ENCODE peak calls at places on chromosomes 2 and 18, in nine cellular contexts. One of them, this sample, is unnamed.

GRCh38 chr2:227377461-227378351 is 1.4 kb downstream of the TM4SF20 start:
- DNase-seq in A549: peak
- DNase-seq in GM06990: no peak
- DNase-seq in body of pancreas: no peak
- DNase-seq in fibroblast of lung: no peak
- DNase-seq in lung: no peak
- DNase-seq in thoracic aorta: no peak
- DNase-seq in cardiac fibroblast: no peak
- DNase-seq in AG04449: no peak
- DNase-seq in this sample: no peak

GRCh38 chr2:145692971-145693478 is 1173.1 kb upstream of the ZEB2 start:
- DNase-seq in fibroblast of lung: peak
- DNase-seq in AG04449: no peak
- DNase-seq in GM06990: peak
- DNase-seq in thoracic aorta: no peak
- DNase-seq in body of pancreas: no peak
- DNase-seq in A549: peak
- DNase-seq in lung: peak
- DNase-seq in cardiac fibroblast: peak
- DNase-seq in this sample: no peak

GRCh38 chr18:9734189-9734588 is 26.1 kb downstream of the RAB31 start:
- DNase-seq in cardiac fibroblast: no peak
- DNase-seq in A549: peak
- DNase-seq in GM06990: no peak
- DNase-seq in body of pancreas: no peak
- DNase-seq in thoracic aorta: no peak
- DNase-seq in lung: no peak
- DNase-seq in fibroblast of lung: no peak
- DNase-seq in AG04449: no peak
- DNase-seq in this sample: no peak

GRCh38 chr18:9441061-9441460 is 34.3 kb upstream of the RALBP1 start:
- DNase-seq in lung: no peak
- DNase-seq in cardiac fibroblast: no peak
- DNase-seq in thoracic aorta: no peak
- DNase-seq in GM06990: no peak
- DNase-seq in A549: no peak
- DNase-seq in fibroblast of lung: no peak
- DNase-seq in AG04449: no peak
- DNase-seq in body of pancreas: no peak
- DNase-seq in this sample: peak

GRCh38 chr2:100008960-100009359 is 133.4 kb downstream of the AFF3 start:
- DNase-seq in thoracic aorta: no peak
- DNase-seq in cardiac fibroblast: peak
- DNase-seq in GM06990: no peak
- DNase-seq in lung: no peak
- DNase-seq in A549: no peak
- DNase-seq in AG04449: peak
- DNase-seq in body of pancreas: no peak
- DNase-seq in fibroblast of lung: peak
- DNase-seq in this sample: no peak

GRCh38 chr18:62187543-62188378 is 706 bp downstream of the RELCH start:
- DNase-seq in fibroblast of lung: peak
- DNase-seq in A549: peak
- DNase-seq in cardiac fibroblast: peak
- DNase-seq in thoracic aorta: no peak
- DNase-seq in GM06990: no peak
- DNase-seq in lung: peak
- DNase-seq in AG04449: no peak
- DNase-seq in body of pancreas: no peak
- DNase-seq in this sample: no peak

GRCh38 chr2:24304098-24304497 is 56.2 kb downstream of the ITSN2 start:
- DNase-seq in GM06990: no peak
- DNase-seq in A549: no peak
- DNase-seq in fibroblast of lung: peak
- DNase-seq in AG04449: peak
- DNase-seq in body of pancreas: peak
- DNase-seq in cardiac fibroblast: peak
- DNase-seq in lung: peak
- DNase-seq in thoracic aorta: peak
- DNase-seq in this sample: no peak

GRCh38 chr2:186771395-186771794 is 77.5 kb downstream of the FAM171B start:
- DNase-seq in A549: peak
- DNase-seq in thoracic aorta: no peak
- DNase-seq in cardiac fibroblast: no peak
- DNase-seq in GM06990: no peak
- DNase-seq in AG04449: no peak
- DNase-seq in lung: no peak
- DNase-seq in body of pancreas: no peak
- DNase-seq in fibroblast of lung: peak
- DNase-seq in this sample: no peak

GRCh38 chr2:206198677-206199076 is 39.0 kb downstream of the EEF1B2 start:
- DNase-seq in thoracic aorta: no peak
- DNase-seq in cardiac fibroblast: peak
- DNase-seq in body of pancreas: no peak
- DNase-seq in A549: no peak
- DNase-seq in AG04449: no peak
- DNase-seq in fibroblast of lung: no peak
- DNase-seq in GM06990: no peak
- DNase-seq in lung: no peak
- DNase-seq in this sample: no peak

GRCh38 chr2:85728883-85729824 is 24.6 kb upstream of the ATOH8 start:
- DNase-seq in thoracic aorta: peak
- DNase-seq in GM06990: peak
- DNase-seq in AG04449: no peak
- DNase-seq in A549: peak
- DNase-seq in fibroblast of lung: peak
- DNase-seq in lung: peak
- DNase-seq in cardiac fibroblast: peak
- DNase-seq in body of pancreas: peak
- DNase-seq in this sample: no peak

GRCh38 chr2:9654429-9655100 is 23.8 kb upstream of the YWHAQ start:
- DNase-seq in AG04449: no peak
- DNase-seq in thoracic aorta: no peak
- DNase-seq in GM06990: no peak
- DNase-seq in cardiac fibroblast: no peak
- DNase-seq in A549: no peak
- DNase-seq in fibroblast of lung: peak
- DNase-seq in body of pancreas: no peak
- DNase-seq in lung: no peak
- DNase-seq in this sample: no peak

GRCh38 chr2:178796079-178796677 is 11.0 kb downstream of the TTN start:
- DNase-seq in body of pancreas: no peak
- DNase-seq in thoracic aorta: no peak
- DNase-seq in A549: peak
- DNase-seq in cardiac fibroblast: peak
- DNase-seq in GM06990: no peak
- DNase-seq in lung: no peak
- DNase-seq in fibroblast of lung: peak
- DNase-seq in AG04449: peak
- DNase-seq in this sample: no peak

GRCh38 chr2:172106128-172106961 is 3.6 kb upstream of the DLX2 start:
- DNase-seq in lung: no peak
- DNase-seq in A549: peak
- DNase-seq in AG04449: no peak
- DNase-seq in body of pancreas: no peak
- DNase-seq in fibroblast of lung: peak
- DNase-seq in GM06990: no peak
- DNase-seq in thoracic aorta: no peak
- DNase-seq in cardiac fibroblast: peak
- DNase-seq in this sample: no peak

GRCh38 chr2:233031556-233032500 is 644 bp upstream of the NEU2 start:
- DNase-seq in AG04449: no peak
- DNase-seq in thoracic aorta: no peak
- DNase-seq in GM06990: no peak
- DNase-seq in cardiac fibroblast: no peak
- DNase-seq in fibroblast of lung: no peak
- DNase-seq in body of pancreas: no peak
- DNase-seq in A549: no peak
- DNase-seq in lung: no peak
- DNase-seq in this sample: no peak

GRCh38 chr2:68921646-68922045 is 31.0 kb downstream of the GKN2 start:
- DNase-seq in lung: no peak
- DNase-seq in body of pancreas: no peak
- DNase-seq in AG04449: no peak
- DNase-seq in cardiac fibroblast: no peak
- DNase-seq in A549: peak
- DNase-seq in fibroblast of lung: peak
- DNase-seq in thoracic aorta: no peak
- DNase-seq in GM06990: no peak
- DNase-seq in this sample: no peak

GRCh38 chr18:61322265-61322873 is 10.9 kb upstream of the CDH20 start:
- DNase-seq in body of pancreas: peak
- DNase-seq in cardiac fibroblast: peak
- DNase-seq in GM06990: peak
- DNase-seq in lung: no peak
- DNase-seq in A549: peak
- DNase-seq in fibroblast of lung: peak
- DNase-seq in AG04449: no peak
- DNase-seq in thoracic aorta: no peak
- DNase-seq in this sample: no peak

GRCh38 chr2:219003267-219003634 is 10.0 kb upstream of the CRYBA2 start:
- DNase-seq in A549: no peak
- DNase-seq in cardiac fibroblast: no peak
- DNase-seq in lung: no peak
- DNase-seq in thoracic aorta: no peak
- DNase-seq in AG04449: no peak
- DNase-seq in fibroblast of lung: no peak
- DNase-seq in GM06990: no peak
- DNase-seq in body of pancreas: no peak
- DNase-seq in this sample: no peak
- H3K4me3 ChIP-seq in A549: peak
- H3K4me3 ChIP-seq in cardiac fibroblast: no peak
- H3K4me3 ChIP-seq in lung: no peak
- H3K4me3 ChIP-seq in thoracic aorta: peak
- H3K4me3 ChIP-seq in AG04449: no peak
- H3K4me3 ChIP-seq in fibroblast of lung: no peak
- H3K4me3 ChIP-seq in GM06990: no peak
- H3K4me3 ChIP-seq in body of pancreas: no peak
- H3K4me3 ChIP-seq in this sample: no peak

GRCh38 chr2:29014811-29015414 is 33.8 kb downstream of the TOGARAM2 start:
- DNase-seq in body of pancreas: no peak
- DNase-seq in A549: no peak
- DNase-seq in fibroblast of lung: peak
- DNase-seq in AG04449: peak
- DNase-seq in cardiac fibroblast: peak
- DNase-seq in GM06990: peak
- DNase-seq in thoracic aorta: no peak
- DNase-seq in lung: no peak
- DNase-seq in this sample: no peak

GRCh38 chr2:29016500-29016899 is 35.4 kb downstream of the TOGARAM2 start:
- DNase-seq in body of pancreas: no peak
- DNase-seq in lung: no peak
- DNase-seq in fibroblast of lung: no peak
- DNase-seq in GM06990: no peak
- DNase-seq in A549: no peak
- DNase-seq in AG04449: no peak
- DNase-seq in thoracic aorta: no peak
- DNase-seq in cardiac fibroblast: no peak
- DNase-seq in this sample: no peak

GRCh38 chr2:29017716-29018275 is 36.7 kb downstream of the TOGARAM2 start:
- DNase-seq in AG04449: no peak
- DNase-seq in thoracic aorta: no peak
- DNase-seq in A549: no peak
- DNase-seq in body of pancreas: no peak
- DNase-seq in lung: no peak
- DNase-seq in GM06990: no peak
- DNase-seq in cardiac fibroblast: no peak
- DNase-seq in fibroblast of lung: no peak
- DNase-seq in this sample: no peak

GRCh38 chr2:29014331-29014730 is 33.2 kb downstream of the TOGARAM2 start:
- DNase-seq in lung: no peak
- DNase-seq in GM06990: peak
- DNase-seq in cardiac fibroblast: no peak
- DNase-seq in AG04449: no peak
- DNase-seq in A549: no peak
- DNase-seq in thoracic aorta: no peak
- DNase-seq in fibroblast of lung: no peak
- DNase-seq in body of pancreas: no peak
- DNase-seq in this sample: no peak

GRCh38 chr2:29015701-29016470 is 34.8 kb downstream of the TOGARAM2 start:
- DNase-seq in AG04449: no peak
- DNase-seq in lung: no peak
- DNase-seq in GM06990: no peak
- DNase-seq in cardiac fibroblast: no peak
- DNase-seq in fibroblast of lung: no peak
- DNase-seq in thoracic aorta: no peak
- DNase-seq in A549: no peak
- DNase-seq in body of pancreas: no peak
- DNase-seq in this sample: no peak
- H3K4me3 ChIP-seq in AG04449: no peak
- H3K4me3 ChIP-seq in lung: no peak
- H3K4me3 ChIP-seq in GM06990: no peak
- H3K4me3 ChIP-seq in cardiac fibroblast: no peak
- H3K4me3 ChIP-seq in fibroblast of lung: no peak
- H3K4me3 ChIP-seq in thoracic aorta: no peak
- H3K4me3 ChIP-seq in A549: no peak
- H3K4me3 ChIP-seq in body of pancreas: no peak
- H3K4me3 ChIP-seq in this sample: no peak

DNA sequence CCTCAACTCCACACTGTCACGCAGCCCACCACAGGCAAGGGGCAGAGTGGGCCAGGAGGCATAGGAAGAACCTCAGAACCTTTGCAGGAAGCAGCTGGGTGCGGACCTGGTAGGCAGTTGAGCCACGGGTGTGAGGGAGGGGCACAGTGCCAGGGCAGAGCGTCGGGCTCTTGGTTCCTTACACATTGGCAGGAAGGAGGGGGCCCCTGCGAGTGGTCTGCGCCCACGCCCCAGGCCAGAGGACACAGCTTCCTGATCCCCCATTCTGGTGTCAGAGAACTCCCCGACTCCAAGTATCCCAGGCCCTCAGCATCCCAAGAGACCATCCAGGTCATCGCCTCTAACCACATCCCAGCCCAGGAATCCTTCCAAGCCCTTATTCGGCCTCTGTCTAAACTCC is 61.5 kb downstream of the TNS1 start:
- DNase-seq in fibroblast of lung: no peak
- DNase-seq in GM06990: no peak
- DNase-seq in A549: no peak
- DNase-seq in cardiac fibroblast: no peak
- DNase-seq in lung: no peak
- DNase-seq in body of pancreas: no peak
- DNase-seq in thoracic aorta: no peak
- DNase-seq in AG04449: no peak
- DNase-seq in this sample: no peak
- H3K4me3 ChIP-seq in fibroblast of lung: no peak
- H3K4me3 ChIP-seq in GM06990: no peak
- H3K4me3 ChIP-seq in A549: no peak
- H3K4me3 ChIP-seq in cardiac fibroblast: peak
- H3K4me3 ChIP-seq in lung: peak
- H3K4me3 ChIP-seq in body of pancreas: no peak
- H3K4me3 ChIP-seq in thoracic aorta: peak
- H3K4me3 ChIP-seq in AG04449: peak
- H3K4me3 ChIP-seq in this sample: no peak

DNA sequence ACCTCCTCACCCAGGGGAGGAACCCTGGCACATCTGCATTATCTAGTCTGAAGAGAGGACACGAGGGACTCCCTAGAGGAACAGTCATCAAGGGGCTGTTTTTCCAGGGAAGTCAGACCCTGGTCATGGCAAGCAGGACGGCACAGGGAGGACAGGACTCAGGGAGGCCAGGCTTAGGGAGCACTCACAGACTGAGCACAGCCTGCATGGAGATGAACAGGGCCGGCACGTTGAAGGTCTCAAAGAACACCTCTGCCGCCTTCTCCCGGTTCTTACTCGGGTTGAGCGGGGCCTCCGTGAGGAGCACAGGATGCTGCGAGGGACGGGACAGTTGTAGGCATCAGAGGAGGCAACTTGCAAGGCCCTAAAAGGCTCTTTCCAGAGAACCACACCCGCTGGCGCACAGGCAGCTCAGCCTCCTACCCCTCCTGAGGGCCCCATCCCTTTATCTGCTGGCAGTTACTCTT is 5.1 kb downstream of the ACTR1B start:
- DNase-seq in AG04449: no peak
- DNase-seq in thoracic aorta: no peak
- DNase-seq in fibroblast of lung: no peak
- DNase-seq in GM06990: no peak
- DNase-seq in body of pancreas: no peak
- DNase-seq in cardiac fibroblast: no peak
- DNase-seq in A549: no peak
- DNase-seq in lung: no peak
- DNase-seq in this sample: no peak
- H3K4me3 ChIP-seq in AG04449: no peak
- H3K4me3 ChIP-seq in thoracic aorta: no peak
- H3K4me3 ChIP-seq in fibroblast of lung: no peak
- H3K4me3 ChIP-seq in GM06990: no peak
- H3K4me3 ChIP-seq in body of pancreas: no peak
- H3K4me3 ChIP-seq in cardiac fibroblast: no peak
- H3K4me3 ChIP-seq in A549: no peak
- H3K4me3 ChIP-seq in lung: no peak
- H3K4me3 ChIP-seq in this sample: no peak

This sample was measured in GM12864.